ENCODE peak calls at places on chromosome 18, in four cellular contexts. K, T, Y and N are unnamed samples.

GRCh38 chr18:11237066-11237465 is 87.7 kb upstream of the PIEZO2 start:
- DNase-seq in T (no peak), K (no peak), Y (no peak), N (no peak)

GRCh38 chr18:61949946-61950345 is 57.1 kb upstream of the RNF152 start:
- DNase-seq in T (no peak), K (peak; percentile 69), Y (peak; percentile 92), N (no peak)

GRCh38 chr18:76981388-76981968 is 151.1 kb downstream of the MBP start:
- DNase-seq in K (no peak), Y (no peak), T (no peak), N (no peak)

GRCh38 chr18:70417847-70418246 is 129.0 kb downstream of the SOCS6 start:
- DNase-seq in Y (peak; percentile 38), T (no peak), K (no peak), N (no peak)

GRCh38 chr18:32373995-32374394 is 96.7 kb downstream of the GAREM1 start:
- DNase-seq in K (no peak), Y (peak; percentile 4), T (no peak), N (no peak)

GRCh38 chr18:79933765-79934164 is 17.7 kb downstream of the SLC66A2 start:
- DNase-seq in Y (peak; percentile 79), K (no peak), T (no peak), N (no peak)

GRCh38 chr18:48835119-48835518 is 115.6 kb downstream of the SMAD7 start:
- DNase-seq in K (no peak), T (no peak), Y (no peak), N (no peak)

GRCh38 chr18:683531-683930 is 26.1 kb downstream of the TYMS start:
- DNase-seq in Y (no peak), T (no peak), K (no peak), N (no peak)

GRCh38 chr18:34710430-34711386 is 610 bp downstream of the DTNA start:
- DNase-seq in Y (peak; percentile 55), K (no peak), T (no peak), N (no peak)

GRCh38 chr18:61203151-61203550 is 130.1 kb upstream of the CDH20 start:
- DNase-seq in K (no peak), Y (no peak), T (no peak), N (no peak)

GRCh38 chr18:79615586-79615985 is 64.0 kb upstream of the CTDP1 start:
- DNase-seq in K (no peak), Y (no peak), T (no peak), N (no peak)

GRCh38 chr18:21049306-21049705 is 62.3 kb downstream of the ROCK1 start:
- DNase-seq in K (no peak), T (no peak), Y (peak; percentile 5), N (no peak)